ENCODE peak calls at places on chromosomes 16 and 17, in five cellular contexts. A is cardiac muscle cell, J is thoracic aorta, F is pancreas, B is fibroblast of lung. K is an unnamed sample.

GRCh38 chr16:6643083-6643686 is 689.5 kb upstream of the RBFOX1 start:
- DNase-seq in A (peak; percentile 48), J (no peak), F (peak; percentile 18), B (peak; percentile 35), K (peak; percentile 2)

GRCh38 chr17:4839965-4840892 is 7.1 kb downstream of the MINK1 start:
- DNase-seq in A (no peak), J (no peak), F (no peak), B (no peak), K (no peak)

GRCh38 chr17:66740226-66740625 is 94.7 kb upstream of the CACNG5 start:
- DNase-seq in A (no peak), J (no peak), F (no peak), B (no peak), K (no peak)

GRCh38 chr17:79811036-79811887 is 14.4 kb upstream of the CBX8 start:
- DNase-seq in A (peak; percentile 80), J (no peak), F (peak; percentile 57), B (no peak), K (no peak)

GRCh38 chr17:45940826-45941225 is 46.5 kb downstream of the MAPT start:
- DNase-seq in A (no peak), J (peak; percentile 5), F (no peak), B (no peak), K (no peak)

GRCh38 chr17:37546242-37546641 is 56.6 kb downstream of the DUSP14 start:
- DNase-seq in A (no peak), J (no peak), F (no peak), B (no peak), K (no peak)

GRCh38 chr16:20285993-20286499 is 41.3 kb downstream of the GP2 start:
- DNase-seq in A (no peak), J (no peak), F (no peak), B (no peak), K (no peak)

GRCh38 chr16:82240111-82240510 is 70.1 kb upstream of the MPHOSPH6 start:
- DNase-seq in A (no peak), J (no peak), F (no peak), B (peak; percentile 25), K (no peak)

GRCh38 chr16:75660726-75661302 is 13.2 kb downstream of the TERF2IP start:
- DNase-seq in A (no peak), J (no peak), F (no peak), B (no peak), K (no peak)

GRCh38 chr16:29738514-29738913 is 7.3 kb downstream of the C16orf54 start:
- DNase-seq in A (no peak), J (no peak), F (no peak), B (no peak), K (peak; percentile 46)

GRCh38 chr16:4613636-4614570 is 785 bp downstream of the UBALD1 start:
- DNase-seq in A (peak; percentile 70), J (no peak), F (peak; percentile 67), B (peak; percentile 52), K (no peak)

GRCh38 chr17:36511216-36511615 is 23.5 kb downstream of the MYO19 start:
- DNase-seq in A (no peak), J (no peak), F (no peak), B (no peak), K (no peak)

GRCh38 chr17:79778504-79779087 is 648 bp downstream of the CBX2 start:
- DNase-seq in A (peak; percentile 58), J (no peak), F (peak; percentile 64), B (no peak), K (no peak)

GRCh38 chr17:47696717-47697642 is 3.0 kb downstream of the TBKBP1 start:
- DNase-seq in A (no peak), J (no peak), F (no peak), B (no peak), K (no peak)

GRCh38 chr17:47694018-47694817 is at the start of gene TBKBP1:
- DNase-seq in A (peak; percentile 92), J (no peak), F (peak; percentile 77), B (peak; percentile 49), K (no peak)

GRCh38 chr17:47693667-47694017 is 319 bp upstream of the TBKBP1 start:
- DNase-seq in A (peak; percentile 89), J (no peak), F (no peak), B (no peak), K (no peak)

GRCh38 chr17:47695664-47696376 is 1.9 kb downstream of the TBKBP1 start:
- DNase-seq in A (peak; percentile 45), J (no peak), F (no peak), B (no peak), K (no peak)

DNA sequence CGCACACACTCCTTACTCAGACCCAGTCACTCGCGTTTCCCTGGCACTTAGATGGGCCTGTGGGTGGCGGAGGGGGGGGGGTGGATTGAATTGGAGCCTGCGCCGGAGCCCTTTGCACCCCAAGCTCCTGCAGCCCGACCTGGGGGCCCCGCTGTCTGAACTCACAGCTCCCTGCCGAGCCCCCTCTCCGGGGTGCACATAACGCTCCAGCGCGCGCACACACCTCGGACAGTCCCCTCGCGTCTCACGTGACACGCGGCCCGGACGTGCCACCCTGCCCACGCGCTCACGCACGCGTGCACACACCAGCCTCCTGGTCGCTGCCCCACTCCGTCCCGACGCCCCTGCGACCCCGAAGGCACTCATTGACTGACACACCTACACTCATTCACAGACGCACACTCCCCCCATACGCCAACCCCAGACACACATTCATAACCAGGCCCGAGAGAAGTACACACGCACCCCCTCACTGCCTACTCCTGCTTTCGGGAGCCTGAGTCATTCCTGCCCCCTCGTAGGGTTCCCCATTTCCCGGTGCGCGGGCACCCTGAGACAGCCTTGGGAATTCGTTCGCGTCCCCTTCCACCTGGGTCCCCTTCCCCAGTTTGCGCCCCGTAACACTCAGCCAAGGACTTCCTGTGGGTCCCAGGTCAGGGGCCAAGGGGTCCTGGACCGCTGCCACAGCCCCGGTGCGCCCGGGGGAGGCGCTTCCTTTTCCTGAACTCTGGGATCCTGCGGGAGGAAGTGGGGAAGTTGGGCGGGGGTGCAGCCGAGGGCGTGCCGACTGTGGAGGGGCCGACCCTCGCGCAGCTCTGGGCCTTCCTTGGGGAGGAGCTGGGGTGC is 1.1 kb downstream of the TBKBP1 start:
- DNase-seq in A (peak; percentile 56), J (peak; percentile 38), F (peak; percentile 61), B (peak; percentile 47), K (peak; percentile 41)
- H3K27ac ChIP-seq in A (peak overlapping the region; percentile 95), J (peak overlapping the region; percentile 69), F (peak overlapping the region; percentile 55), B (no peak overlapping the region), K (no peak overlapping the region)

GRCh38 chr17:42517516-42517915 is 18.5 kb upstream of the NAGLU start:
- DNase-seq in A (peak; percentile 56), J (peak; percentile 64), F (peak; percentile 68), B (peak; percentile 89), K (peak; percentile 68)
- H3K4me1 ChIP-seq in A (peaks cover 27% of the 10 kb centered on the region), J (peaks cover 69% of the 10 kb centered on the region), F (peaks cover 6% of the 10 kb centered on the region), B (peaks cover 50% of the 10 kb centered on the region), K (no peaks in the 10 kb centered on the region)

GRCh38 chr16:68331879-68332410 is 21.1 kb downstream of the PRMT7 start:
- DNase-seq in A (no peak), J (no peak), F (no peak), B (peak; percentile 75), K (no peak)
- H3K27ac ChIP-seq in A (peak overlapping the region; percentile 83), J (peak overlapping the region; percentile 25), F (no peak overlapping the region), B (peak overlapping the region; percentile 50), K (no peak overlapping the region)

GRCh38 chr17:49297141-49297540 is 64.9 kb downstream of the ZNF652 start:
- DNase-seq in A (no peak), J (no peak), F (no peak), B (no peak), K (no peak)
- H3K4me1 ChIP-seq in A (no peaks in the 10 kb centered on the region), J (no peaks in the 10 kb centered on the region), F (no peaks in the 10 kb centered on the region), B (no peaks in the 10 kb centered on the region), K (no peaks in the 10 kb centered on the region)

GRCh38 chr17:82256242-82256894 is 17.1 kb downstream of the CSNK1D start:
- DNase-seq in A (no peak), J (no peak), F (no peak), B (no peak), K (no peak)
- H3K27ac ChIP-seq in A (no peak overlapping the region), J (no peak overlapping the region), F (no peak overlapping the region), B (no peak overlapping the region), K (no peak overlapping the region)

DNA sequence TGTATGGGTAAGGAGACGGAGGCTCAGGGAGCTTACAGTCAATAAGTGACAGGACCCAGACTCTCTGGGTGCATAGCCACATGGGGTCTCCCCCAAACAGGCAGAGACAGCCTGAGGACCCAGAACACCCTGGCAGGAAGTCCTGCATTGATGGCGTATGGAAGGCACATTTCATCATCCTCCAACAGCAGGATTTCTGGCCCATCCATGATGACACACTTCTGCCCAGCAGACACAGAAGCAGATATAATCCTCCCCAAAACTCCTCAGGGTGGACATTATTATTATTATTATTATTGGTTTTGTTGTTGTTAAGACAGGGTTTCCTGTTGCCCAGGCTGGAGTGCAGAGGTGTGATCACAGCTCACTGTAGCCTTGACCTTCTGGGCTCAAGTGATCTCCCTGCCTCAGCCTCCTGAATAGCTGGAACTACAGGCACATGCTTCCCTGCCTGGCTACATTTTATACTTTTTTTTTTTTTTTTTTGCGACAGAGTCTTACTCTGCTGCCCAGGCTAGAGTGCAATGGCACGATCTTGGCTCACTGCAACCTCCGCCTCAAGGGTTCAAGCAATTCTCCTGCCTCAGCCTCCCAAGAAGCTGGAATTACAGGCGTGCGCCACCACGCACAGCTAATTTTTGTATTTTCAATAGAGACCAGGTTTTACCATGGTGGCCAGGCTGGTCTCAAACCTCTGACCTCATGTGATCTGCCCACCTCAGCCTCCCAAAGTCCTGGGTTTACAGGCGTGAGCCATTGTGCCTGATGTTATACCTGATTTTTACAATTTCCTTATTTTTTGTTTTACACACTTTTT is 6.8 kb upstream of the HROB start:
- DNase-seq in A (no peak), J (no peak), F (no peak), B (no peak), K (no peak)
- H3K4me1 ChIP-seq in A (no peaks in the 10 kb centered on the region), J (peaks cover 5% of the 10 kb centered on the region), F (no peaks in the 10 kb centered on the region), B (peaks cover 13% of the 10 kb centered on the region), K (no peaks in the 10 kb centered on the region)

DNA sequence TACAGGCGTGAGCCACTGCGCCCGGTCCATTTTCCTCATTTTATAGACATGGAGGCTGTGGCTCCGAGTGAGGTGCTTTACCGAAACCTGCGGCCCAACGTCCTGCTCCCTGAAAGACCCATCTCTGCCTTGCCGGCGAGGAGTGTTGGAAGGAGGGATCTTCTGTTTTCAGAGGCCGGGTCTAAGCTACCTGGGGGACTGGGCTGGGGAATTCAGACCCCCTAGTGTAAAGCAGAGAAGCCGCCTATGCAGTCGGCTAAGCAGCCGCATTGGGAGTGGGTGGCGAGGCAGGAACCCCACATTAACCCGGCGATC is 16.3 kb downstream of the MEOX1 start:
- DNase-seq in A (no peak), J (no peak), F (no peak), B (no peak), K (no peak)
- H3K27ac ChIP-seq in A (no peak overlapping the region), J (peak overlapping the region; percentile 24), F (no peak overlapping the region), B (no peak overlapping the region), K (no peak overlapping the region)

DNA sequence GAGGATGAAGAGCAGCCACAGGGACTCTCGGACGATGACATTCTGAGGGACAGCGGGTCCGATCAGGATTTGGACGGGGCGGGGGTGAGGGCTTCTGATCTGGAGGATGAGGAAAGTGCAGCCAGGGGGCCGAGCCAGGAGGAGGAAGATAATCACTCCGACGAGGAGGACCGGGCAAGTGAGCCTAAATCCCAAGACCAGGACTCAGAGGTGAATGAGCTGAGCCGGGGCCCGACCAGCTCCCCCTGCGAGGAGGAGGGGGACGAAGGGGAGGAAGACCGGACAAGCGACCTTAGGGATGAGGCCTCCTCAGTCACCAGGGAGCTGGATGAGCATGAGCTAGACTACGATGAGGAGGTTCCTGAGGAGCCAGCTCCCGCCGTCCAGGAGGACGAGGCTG is 7.0 kb downstream of the ZC3H18 start:
- DNase-seq in A (no peak), J (no peak), F (peak; percentile 13), B (no peak), K (no peak)
- H3K4me1 ChIP-seq in A (no peaks in the 10 kb centered on the region), J (no peaks in the 10 kb centered on the region), F (peaks cover under 1% of the 10 kb centered on the region), B (no peaks in the 10 kb centered on the region), K (peaks cover 16% of the 10 kb centered on the region)

K was measured in CD8-positive, alpha-beta T cell.